ENCODE peak calls at places on chromosomes 2 and 18, in four cellular contexts. N, X, H and R are unnamed samples.

GRCh38 chr18:13173573-13173972 is 45.0 kb upstream of the LDLRAD4 start:
- DNase-seq in N (no peak), X (no peak), H (no peak), R (no peak)

GRCh38 chr2:217825469-217826235 is 177.1 kb downstream of the TNS1 start:
- DNase-seq in N (no peak), X (no peak), H (no peak), R (no peak)

GRCh38 chr2:173874899-173875247 is 90.3 kb downstream of the SP3 start:
- DNase-seq in N (no peak), X (no peak), H (no peak), R (no peak)

GRCh38 chr18:54740146-54740844 is 88.0 kb upstream of the RAB27B start:
- DNase-seq in N (no peak), X (no peak), H (peak; percentile 62), R (peak; percentile 58)

GRCh38 chr2:108719149-108720044 is at the start of gene RANBP2:
- DNase-seq in N (peak; percentile 98), X (peak; percentile 98), H (peak; percentile 98), R (peak; percentile 99)

GRCh38 chr2:39476524-39476923 is 39.4 kb upstream of the MAP4K3 start:
- DNase-seq in N (no peak), X (no peak), H (no peak), R (no peak)

GRCh38 chr2:73981081-73981968 is 3.4 kb upstream of the TET3 start:
- DNase-seq in N (peak; percentile 69), X (peak; percentile 88), H (peak; percentile 53), R (peak; percentile 67)

GRCh38 chr18:23283933-23284430 is 148.7 kb downstream of the CABLES1 start:
- DNase-seq in N (no peak), X (peak; percentile 97), H (peak; percentile 92), R (peak; percentile 67)

GRCh38 chr2:171794918-171795317 is 99.1 kb downstream of the SLC25A12 start:
- DNase-seq in N (peak; percentile 85), X (peak; percentile 32), H (no peak), R (no peak)

GRCh38 chr2:123095219-123095618 is 929.9 kb upstream of the CNTNAP5 start:
- DNase-seq in N (no peak), X (no peak), H (no peak), R (no peak)

GRCh38 chr18:3526421-3527354 is 76.7 kb downstream of the TGIF1 start:
- DNase-seq in N (peak; percentile 65), X (peak; percentile 79), H (no peak), R (peak; percentile 12)

GRCh38 chr2:54641988-54642387 is 81.5 kb upstream of the EML6 start:
- DNase-seq in N (no peak), X (no peak), H (no peak), R (no peak)

GRCh38 chr2:166516712-166517303 is 22.8 kb upstream of the SCN7A start:
- DNase-seq in N (peak; percentile 40), X (peak; percentile 72), H (peak; percentile 65), R (peak; percentile 48)

GRCh38 chr2:241821460-241822263 is 12.7 kb downstream of the NEU4 start:
- DNase-seq in N (no peak), X (no peak), H (no peak), R (no peak)

GRCh38 chr2:205834776-205835175 is 152.5 kb downstream of the NRP2 start:
- DNase-seq in N (no peak), X (no peak), H (no peak), R (no peak)

GRCh38 chr2:170822885-170823799 is 6.5 kb downstream of the GAD1 start:
- DNase-seq in N (peak; percentile 66), X (peak; percentile 71), H (no peak), R (peak; percentile 39)

GRCh38 chr2:201806442-201806841 is at the start of gene CDK15:
- DNase-seq in N (no peak), X (no peak), H (no peak), R (peak; percentile 65)

GRCh38 chr2:44974064-44974715 is 32.7 kb downstream of the SIX3 start:
- DNase-seq in N (peak; percentile 93), X (peak; percentile 98), H (peak; percentile 90), R (peak; percentile 80)

GRCh38 chr2:9627310-9627709 is 3.5 kb downstream of the YWHAQ start:
- DNase-seq in N (no peak), X (no peak), H (peak; percentile 16), R (peak; percentile 46)

GRCh38 chr2:158995677-158996049 is 27.2 kb downstream of the TANC1 start:
- DNase-seq in N (peak; percentile 10), X (no peak), H (no peak), R (no peak)

GRCh38 chr18:43587538-43588153 is 310.4 kb upstream of the SYT4 start:
- DNase-seq in N (peak; percentile 37), X (peak; percentile 55), H (peak; percentile 34), R (peak; percentile 57)

GRCh38 chr2:127526940-127527804 is 883 bp upstream of the IWS1 start:
- DNase-seq in N (peak; percentile 58), X (peak; percentile 24), H (peak; percentile 76), R (no peak)

GRCh38 chr2:30046396-30046795 is 100.4 kb upstream of the YPEL5 start:
- DNase-seq in N (no peak), X (no peak), H (no peak), R (no peak)

GRCh38 chr2:160332318-160332717 is 132.2 kb upstream of the ITGB6 start:
- DNase-seq in N (no peak), X (peak; percentile 50), H (peak; percentile 37), R (peak; percentile 61)

GRCh38 chr2:165357758-165358157 is 111.7 kb upstream of the CSRNP3 start:
- DNase-seq in N (no peak), X (no peak), H (peak; percentile 83), R (peak; percentile 75)

GRCh38 chr2:205686231-205687017 is 4.1 kb downstream of the NRP2 start:
- DNase-seq in N (peak; percentile 59), X (peak; percentile 68), H (no peak), R (peak; percentile 57)

GRCh38 chr2:236928353-236929153 is 157.1 kb upstream of the COPS8 start:
- DNase-seq in N (no peak), X (no peak), H (no peak), R (peak; percentile 42)
- H3K4me3 ChIP-seq in N (no peak overlapping the region), X (no peak overlapping the region), H (peak overlapping the region; percentile 51), R (peak overlapping the region; percentile 68)

GRCh38 chr2:66024396-66024795 is 410.5 kb upstream of the MEIS1 start:
- DNase-seq in N (peak; percentile 30), X (peak; percentile 49), H (no peak), R (no peak)
- TF ChIP-seq EZH2phosphoT487 in N (no peak), X (no peak), H (no peak), R (no peak)

DNA sequence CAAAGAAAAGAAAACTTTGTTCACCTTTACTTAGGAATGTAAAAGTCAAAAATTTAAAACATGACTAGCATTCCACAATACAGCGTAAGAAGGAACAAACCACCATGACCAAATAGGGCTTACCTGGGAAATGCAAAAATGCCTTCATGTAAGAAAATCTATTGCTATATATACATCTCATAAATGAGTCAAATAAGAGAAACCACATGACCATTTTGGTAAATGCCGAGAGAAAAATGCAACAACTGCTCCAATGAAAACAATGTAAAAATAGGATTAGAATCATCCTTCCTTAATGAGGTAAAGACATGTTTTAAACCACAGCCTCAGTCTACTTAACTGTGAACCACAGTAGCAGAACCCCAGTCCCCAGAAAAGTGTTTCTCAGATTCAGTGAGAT is 49.4 kb downstream of the TGOLN2 start:
- DNase-seq in N (no peak), X (no peak), H (no peak), R (peak; percentile 68)
- H3K4me3 ChIP-seq in N (no peak overlapping the region), X (no peak overlapping the region), H (no peak overlapping the region), R (peak overlapping the region; percentile 73)

DNA sequence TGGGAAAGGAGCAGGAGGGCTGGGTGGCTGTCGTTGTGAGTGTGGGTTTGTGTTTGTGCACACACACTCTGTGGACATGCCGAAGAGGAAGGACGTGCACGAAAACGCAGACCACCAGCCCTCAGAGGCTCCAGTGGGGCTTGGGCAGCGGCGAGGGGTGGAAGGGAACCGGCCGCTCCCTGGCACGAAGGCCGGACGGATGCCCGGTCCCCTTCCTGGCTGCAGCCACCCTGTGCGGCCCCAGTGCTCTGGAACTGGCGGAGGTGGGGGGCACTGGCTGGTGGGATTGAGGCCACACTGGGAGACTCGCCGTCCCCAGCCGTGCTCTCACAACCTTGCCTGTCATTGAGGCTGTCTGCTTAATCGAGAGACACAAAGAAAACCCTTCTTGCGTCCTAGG is 852.6 kb upstream of the SALL3 start:
- DNase-seq in N (no peak), X (no peak), H (no peak), R (no peak)
- TF ChIP-seq EZH2phosphoT487 in N (no peak), X (no peak), H (no peak), R (no peak)

GRCh38 chr2:95024306-95024880 is 1.1 kb upstream of the MAL start:
- DNase-seq in N (no peak), X (no peak), H (no peak), R (no peak)

GRCh38 chr2:95022309-95023221 is 2.9 kb upstream of the MAL start:
- DNase-seq in N (peak; percentile 30), X (peak; percentile 84), H (peak; percentile 89), R (peak; percentile 77)

GRCh38 chr2:95024960-95025405 is 525 bp upstream of the MAL start:
- DNase-seq in N (no peak), X (peak; percentile 51), H (no peak), R (no peak)

GRCh38 chr2:95021847-95022246 is 3.7 kb upstream of the MAL start:
- DNase-seq in N (no peak), X (no peak), H (no peak), R (no peak)

DNA sequence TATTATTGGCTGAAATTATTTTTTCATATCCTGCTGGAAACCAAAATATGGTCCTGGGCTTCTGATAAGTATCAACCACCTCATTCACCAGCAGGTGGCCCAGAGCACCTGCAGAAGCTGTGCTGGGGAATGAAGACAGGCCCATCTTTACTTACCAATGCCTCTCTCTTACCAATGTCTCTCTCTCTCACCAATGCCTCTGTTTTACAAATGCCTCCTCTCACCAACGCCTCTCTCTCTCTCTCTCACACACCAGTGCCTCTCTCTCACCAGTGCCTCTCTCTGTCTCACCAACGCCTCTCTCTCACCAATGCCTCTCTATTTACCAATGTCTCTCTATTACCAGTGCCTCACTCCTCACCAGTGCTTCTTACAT is 2.3 kb upstream of the MAL start:
- DNase-seq in N (no peak), X (no peak), H (peak; percentile 75), R (no peak)
- H3K4me3 ChIP-seq in N (no peak overlapping the region), X (no peak overlapping the region), H (no peak overlapping the region), R (no peak overlapping the region)

GRCh38 chr18:47871288-47871687 is 59.2 kb downstream of the SMAD2 start:
- DNase-seq in N (no peak), X (no peak), H (no peak), R (no peak)
- TF ChIP-seq EZH2phosphoT487 in N (no peak), X (no peak), H (no peak), R (no peak)

DNA sequence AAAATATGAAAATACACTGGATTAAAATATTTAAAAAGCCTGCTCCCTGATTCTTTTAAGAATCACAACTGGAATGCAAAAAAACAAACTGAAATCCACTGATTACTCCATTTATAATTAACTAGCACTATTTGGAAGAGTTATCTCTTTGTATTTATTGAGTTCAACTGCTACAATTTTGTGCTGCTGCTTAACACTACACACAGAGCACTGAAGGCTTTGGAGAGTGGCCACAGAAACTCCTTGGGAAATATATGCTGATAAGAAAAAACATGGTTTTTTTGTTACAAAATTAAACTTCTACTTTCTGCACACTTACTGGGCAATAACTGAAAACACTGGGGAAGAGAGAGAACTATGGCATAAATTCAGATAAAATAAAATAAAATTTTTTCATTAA is 19.8 kb upstream of the BZW1 start:
- DNase-seq in N (no peak), X (no peak), H (no peak), R (no peak)
- H3K4me3 ChIP-seq in N (no peak overlapping the region), X (no peak overlapping the region), H (no peak overlapping the region), R (no peak overlapping the region)